ENCODE peak calls at places on chromosomes 12 and 14, in eight cellular contexts. Y is ascending aorta, H is aorta, K is sigmoid colon, M is NAMALWA, O is AG09309, X is heart left ventricle, V is Kasumi-1. T is an unnamed sample.

GRCh38 chr12:24398605-24399004 is 449.1 kb upstream of the SOX5 start:
- DNase-seq in Y (no peak), H (no peak), K (no peak), M (peak; percentile 74), O (no peak), X (no peak), V (no peak), T (no peak)

GRCh38 chr14:34067587-34067986 is 116.7 kb upstream of the EGLN3 start:
- DNase-seq in Y (no peak), H (no peak), K (no peak), M (no peak), O (no peak), X (no peak), V (no peak), T (no peak)

GRCh38 chr14:23751591-23751990 is 115.4 kb downstream of the DHRS2 start:
- DNase-seq in Y (no peak), H (no peak), K (no peak), M (no peak), O (no peak), X (no peak), V (no peak), T (no peak)

GRCh38 chr14:24984846-24985589 is 64.9 kb downstream of the STXBP6 start:
- DNase-seq in Y (no peak), H (no peak), K (peak; percentile 78), M (no peak), O (no peak), X (peak; percentile 30), V (peak; percentile 73), T (no peak)

GRCh38 chr14:37399517-37399916 is 195.5 kb downstream of the FOXA1 start:
- DNase-seq in Y (no peak), H (no peak), K (no peak), M (no peak), O (no peak), X (no peak), V (no peak), T (no peak)

GRCh38 chr12:16369156-16369555 is 21.7 kb downstream of the MGST1 start:
- DNase-seq in Y (no peak), H (no peak), K (no peak), M (no peak), O (no peak), X (no peak), V (no peak), T (no peak)

GRCh38 chr14:58873228-58873953 is 235.6 kb downstream of the DACT1 start:
- DNase-seq in Y (no peak), H (no peak), K (no peak), M (no peak), O (no peak), X (no peak), V (no peak), T (no peak)

GRCh38 chr12:113650476-113650875 is 178.8 kb upstream of the LHX5 start:
- DNase-seq in Y (no peak), H (no peak), K (no peak), M (no peak), O (no peak), X (no peak), V (no peak), T (no peak)

GRCh38 chr12:117439531-117440001 is 78.1 kb upstream of the NOS1 start:
- DNase-seq in Y (no peak), H (no peak), K (no peak), M (no peak), O (no peak), X (peak; percentile 42), V (no peak), T (no peak)

GRCh38 chr12:120101617-120102016 is 14.9 kb downstream of the RAB35 start:
- DNase-seq in Y (no peak), H (no peak), K (no peak), M (no peak), O (no peak), X (no peak), V (no peak), T (no peak)

GRCh38 chr12:45281994-45282393 is 66.1 kb downstream of the ANO6 start:
- DNase-seq in Y (no peak), H (no peak), K (no peak), M (no peak), O (no peak), X (no peak), V (no peak), T (no peak)

GRCh38 chr12:664075-664778 is 982 bp upstream of the NINJ2 start:
- DNase-seq in Y (no peak), H (no peak), K (no peak), M (no peak), O (no peak), X (no peak), V (no peak), T (no peak)

GRCh38 chr12:75474121-75474520 is 6.4 kb upstream of the GLIPR1 start:
- DNase-seq in Y (no peak), H (no peak), K (no peak), M (no peak), O (no peak), X (no peak), V (no peak), T (no peak)

GRCh38 chr14:84162658-84163057 is 1367.3 kb upstream of the FLRT2 start:
- DNase-seq in Y (no peak), H (no peak), K (no peak), M (no peak), O (no peak), X (no peak), V (no peak), T (no peak)

GRCh38 chr14:95739356-95739755 is 25.4 kb upstream of the TCL1A start:
- DNase-seq in Y (no peak), H (no peak), K (no peak), M (no peak), O (no peak), X (no peak), V (no peak), T (no peak)

GRCh38 chr12:124352839-124353238 is 57.9 kb downstream of the RFLNA start:
- DNase-seq in Y (no peak), H (no peak), K (no peak), M (peak; percentile 13), O (no peak), X (peak; percentile 77), V (no peak), T (peak; percentile 69)

GRCh38 chr14:64795211-64795610 is 84.5 kb downstream of the SPTB start:
- DNase-seq in Y (no peak), H (no peak), K (no peak), M (no peak), O (no peak), X (no peak), V (no peak), T (no peak)

GRCh38 chr14:70891741-70892140 is 15.5 kb upstream of the PCNX1 start:
- DNase-seq in Y (no peak), H (no peak), K (no peak), M (no peak), O (no peak), X (no peak), V (no peak), T (no peak)

GRCh38 chr14:64194404-64194803 is 99.8 kb downstream of the ESR2 start:
- DNase-seq in Y (no peak), H (no peak), K (no peak), M (no peak), O (no peak), X (no peak), V (no peak), T (no peak)

GRCh38 chr12:14714437-14714836 is 18.0 kb upstream of the GUCY2C start:
- DNase-seq in Y (no peak), H (no peak), K (no peak), M (no peak), O (no peak), X (no peak), V (no peak), T (no peak)

GRCh38 chr12:176321-177181 is 37.4 kb downstream of the SLC6A12 start:
- DNase-seq in Y (no peak), H (no peak), K (no peak), M (no peak), O (no peak), X (peak; percentile 68), V (peak; percentile 2), T (peak; percentile 89)

GRCh38 chr12:54352022-54352531 is 12.2 kb downstream of the GPR84 start:
- DNase-seq in Y (no peak), H (peak; percentile 86), K (peak; percentile 92), M (no peak), O (no peak), X (peak; percentile 81), V (no peak), T (no peak)

GRCh38 chr14:54730156-54730961 is 163.4 kb downstream of the SAMD4A start:
- DNase-seq in Y (no peak), H (no peak), K (no peak), M (peak; percentile 73), O (peak; percentile 48), X (no peak), V (peak; percentile 81), T (no peak)

GRCh38 chr12:63995512-63995911 is 151.0 kb downstream of the SRGAP1 start:
- DNase-seq in Y (no peak), H (no peak), K (no peak), M (no peak), O (no peak), X (no peak), V (no peak), T (no peak)

GRCh38 chr14:35897616-35898111 is 71.5 kb downstream of the BRMS1L start:
- DNase-seq in Y (no peak), H (no peak), K (no peak), M (no peak), O (no peak), X (no peak), V (no peak), T (no peak)

GRCh38 chr12:115712676-115713075 is 564.8 kb downstream of the MED13L start:
- DNase-seq in Y (no peak), H (no peak), K (no peak), M (no peak), O (no peak), X (no peak), V (no peak), T (no peak)

GRCh38 chr14:81656811-81657210 is 123.2 kb upstream of the SEL1L start:
- DNase-seq in Y (no peak), H (no peak), K (no peak), M (no peak), O (no peak), X (no peak), V (no peak), T (no peak)

GRCh38 chr12:99979471-99979870 is 5.3 kb downstream of the ANKS1B start:
- DNase-seq in Y (no peak), H (no peak), K (no peak), M (no peak), O (no peak), X (no peak), V (no peak), T (no peak)

GRCh38 chr12:5292651-5293050 is 139.3 kb upstream of the NTF3 start:
- DNase-seq in Y (no peak), H (no peak), K (no peak), M (no peak), O (no peak), X (no peak), V (no peak), T (no peak)

GRCh38 chr14:30564868-30565248 is 5.9 kb downstream of the G2E3 start:
- DNase-seq in Y (no peak), H (no peak), K (no peak), M (no peak), O (no peak), X (no peak), V (no peak), T (no peak)

GRCh38 chr12:68446896-68447806 is 115.0 kb upstream of the MDM1 start:
- DNase-seq in Y (no peak), H (no peak), K (no peak), M (no peak), O (no peak), X (no peak), V (no peak), T (no peak)

GRCh38 chr12:120955232-120955631 is 23.1 kb upstream of the HNF1A start:
- DNase-seq in Y (no peak), H (no peak), K (no peak), M (no peak), O (no peak), X (no peak), V (no peak), T (no peak)

GRCh38 chr12:57632369-57632897 is 568 bp downstream of the B4GALNT1 start:
- DNase-seq in Y (no peak), H (no peak), K (peak; percentile 67), M (peak; percentile 27), O (no peak), X (no peak), V (no peak), T (peak; percentile 44)

GRCh38 chr14:73058923-73059311 is 583 bp downstream of the RBM25 start:
- DNase-seq in Y (no peak), H (peak; percentile 78), K (no peak), M (no peak), O (no peak), X (no peak), V (peak; percentile 39), T (no peak)

T was measured in left lobe of liver.